ENCODE peak calls at places on chromosomes 11 and 22, in six cellular contexts. Y is retinal pigment epithelial cell, C is lower leg skin, Z is OCI-LY7, F is HL-60, L is cardiac muscle cell. K is an unnamed sample.
A peak's percentile ranks its signal among the peaks of the same experiment; 100 is the strongest.

GRCh38 chr11:10881892-10882291 is 24.0 kb upstream of the ZBED5 start:
- DNase-seq in Y (no peak), Z (no peak), F (no peak), C (no peak), L (no peak), K (no peak)

GRCh38 chr11:45247433-45247832 is 38.7 kb downstream of the SYT13 start:
- DNase-seq in Z (no peak), F (no peak), C (no peak), L (no peak), Y (no peak), K (no peak)

GRCh38 chr22:36160499-36160942 is at the start of gene APOL3:
- DNase-seq in Y (no peak), Z (peak; percentile 53), L (no peak), F (no peak), C (peak; percentile 89), K (no peak)

GRCh38 chr22:23000657-23001439 is 69.5 kb upstream of the GNAZ start:
- DNase-seq in C (no peak), F (no peak), Z (no peak), Y (no peak), L (no peak), K (no peak)

GRCh38 chr11:125086633-125087296 is 23.7 kb downstream of the SLC37A2 start:
- DNase-seq in Z (no peak), F (no peak), L (no peak), C (no peak), Y (no peak), K (no peak)

GRCh38 chr11:2414616-2415015 is 14.1 kb downstream of the TSSC4 start:
- DNase-seq in F (no peak), Z (no peak), Y (no peak), L (no peak), C (no peak), K (no peak)

GRCh38 chr22:41782316-41782715 is 18.2 kb upstream of the CCDC134 start:
- DNase-seq in L (no peak), Z (no peak), Y (no peak), C (no peak), F (no peak), K (no peak)

GRCh38 chr22:19909350-19910179 is 32.0 kb upstream of the COMT start:
- DNase-seq in C (peak; percentile 81), Y (peak; percentile 9), Z (peak; percentile 89), F (peak; percentile 35), L (peak; percentile 85), K (peak; percentile 86)

GRCh38 chr22:29217827-29218757 is 12.4 kb downstream of the EMID1 start:
- DNase-seq in Z (no peak), L (no peak), Y (no peak), C (no peak), F (no peak), K (peak; percentile 68)

GRCh38 chr11:18203723-18204122 is 31.1 kb downstream of the MRGPRX4 start:
- DNase-seq in C (no peak), F (no peak), Y (no peak), Z (no peak), L (peak; percentile 46), K (no peak)

GRCh38 chr22:40426671-40427070 is 56.3 kb downstream of the SGSM3 start:
- DNase-seq in Z (no peak), C (no peak), F (no peak), Y (no peak), L (no peak), K (no peak)

GRCh38 chr11:114078423-114078822 is 18.9 kb downstream of the ZBTB16 start:
- DNase-seq in L (no peak), F (no peak), Z (no peak), Y (no peak), C (no peak), K (no peak)

GRCh38 chr22:42937164-42937854 is 77.6 kb downstream of the PACSIN2 start:
- DNase-seq in Y (peak; percentile 76), C (peak; percentile 75), F (no peak), Z (peak; percentile 30), L (no peak), K (no peak)

GRCh38 chr22:29457730-29458129 is 19.3 kb downstream of the RFPL1 start:
- DNase-seq in C (no peak), L (peak; percentile 64), Z (peak; percentile 52), F (no peak), Y (no peak), K (no peak)

GRCh38 chr11:2518983-2519340 is 74.2 kb downstream of the KCNQ1 start:
- DNase-seq in Z (no peak), C (no peak), L (no peak), Y (no peak), F (no peak), K (no peak)

GRCh38 chr22:23781533-23781932 is 5.2 kb upstream of the SMARCB1 start:
- DNase-seq in F (no peak), Y (no peak), Z (no peak), L (no peak), C (peak; percentile 49), K (no peak)

DNA sequence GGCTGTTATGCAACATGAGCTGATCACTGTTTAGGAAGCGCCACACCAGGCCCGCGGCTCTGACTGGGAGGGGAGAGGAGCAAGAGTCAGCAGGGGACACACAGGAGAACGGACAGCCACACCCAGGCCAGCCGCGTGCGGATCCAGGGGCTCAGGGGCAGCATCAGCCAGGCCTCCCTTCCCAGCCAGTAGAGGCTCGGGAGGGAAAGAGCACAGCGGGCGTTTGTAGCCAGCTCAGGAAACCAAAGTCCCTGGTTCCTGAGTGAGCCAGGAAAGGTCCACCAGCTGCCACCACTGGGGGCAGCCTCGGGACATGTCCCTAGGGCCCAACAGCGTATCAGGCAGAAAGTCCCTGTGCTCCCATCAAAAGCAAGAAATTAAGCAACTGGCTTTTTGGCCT is 71.8 kb upstream of the PITPNB start:
- DNase-seq in F (peak; percentile 23), Z (peak; percentile 67), L (peak; percentile 61), Y (no peak), C (no peak), K (no peak)
- TF ChIP-seq CTCF in F (peak; percentile 62), Z (peak; percentile 77), L (peak; percentile 64), Y (peak; percentile 63), C (no peak), K (peak; percentile 68)

DNA sequence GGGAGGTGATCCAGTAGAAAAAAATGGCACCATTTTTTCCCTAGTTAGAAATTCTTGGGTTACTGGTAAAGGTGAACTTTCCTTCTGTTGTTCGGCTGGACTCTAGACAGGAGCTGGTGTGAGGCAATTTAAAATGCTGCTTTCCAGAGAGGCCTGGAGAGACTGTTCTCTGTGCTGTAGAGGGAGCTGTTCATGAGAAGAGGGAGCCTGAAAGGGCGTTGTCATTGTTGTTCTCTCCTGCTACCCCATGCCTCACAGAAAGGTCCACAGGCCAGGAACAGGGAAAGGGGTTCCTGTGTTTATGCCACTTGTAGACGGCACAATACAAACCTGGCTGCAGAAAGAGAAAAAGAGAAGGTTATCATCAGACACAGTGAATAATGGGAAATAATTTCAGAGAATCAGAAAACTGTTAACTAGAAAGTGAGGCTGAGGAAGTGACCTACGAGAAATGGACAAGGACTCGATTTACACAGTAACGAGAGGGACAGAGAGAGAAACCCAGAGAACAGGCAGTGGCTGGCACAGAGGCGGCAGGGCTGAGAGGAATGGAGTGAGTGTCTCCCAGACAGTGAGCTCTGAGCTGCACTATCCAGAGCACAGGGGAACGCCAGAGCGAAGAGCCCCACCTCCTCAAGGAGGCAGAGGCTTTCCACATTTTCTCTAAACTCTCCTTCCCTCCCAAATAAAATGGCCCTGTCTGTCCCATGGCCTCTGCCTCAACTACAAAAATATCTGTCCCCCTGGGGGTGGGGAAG is 109.2 kb downstream of the RRM1 start:
- DNase-seq in L (peak; percentile 30), Z (no peak), Y (no peak), F (no peak), C (no peak), K (no peak)
- TF ChIP-seq CTCF in L (no peak), Z (no peak), Y (peak; percentile 26), F (no peak), C (no peak), K (no peak)

DNA sequence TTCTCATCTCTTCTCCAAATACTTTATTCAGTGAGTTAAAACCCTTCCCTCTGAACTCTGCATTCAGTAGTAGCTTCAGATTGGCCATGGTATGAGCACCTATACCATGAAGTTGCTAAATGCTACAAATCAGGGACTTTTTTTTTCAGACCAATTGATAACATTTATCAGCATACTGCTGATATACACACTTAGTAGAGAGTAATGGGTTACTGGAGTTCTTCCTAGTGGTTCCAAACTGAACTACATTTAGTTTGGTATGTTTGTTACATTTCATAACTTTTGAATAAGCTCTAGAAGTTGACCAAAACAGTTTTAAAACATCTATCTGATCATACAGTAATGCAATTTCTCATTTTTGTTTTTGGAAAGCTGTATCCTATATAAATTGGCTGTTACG is 104.7 kb downstream of the DCDC1 start:
- DNase-seq in F (no peak), L (no peak), C (no peak), Y (no peak), Z (no peak), K (no peak)
- TF ChIP-seq CTCF in F (no peak), L (no peak), C (no peak), Y (no peak), Z (no peak), K (peak; percentile 56)

DNA sequence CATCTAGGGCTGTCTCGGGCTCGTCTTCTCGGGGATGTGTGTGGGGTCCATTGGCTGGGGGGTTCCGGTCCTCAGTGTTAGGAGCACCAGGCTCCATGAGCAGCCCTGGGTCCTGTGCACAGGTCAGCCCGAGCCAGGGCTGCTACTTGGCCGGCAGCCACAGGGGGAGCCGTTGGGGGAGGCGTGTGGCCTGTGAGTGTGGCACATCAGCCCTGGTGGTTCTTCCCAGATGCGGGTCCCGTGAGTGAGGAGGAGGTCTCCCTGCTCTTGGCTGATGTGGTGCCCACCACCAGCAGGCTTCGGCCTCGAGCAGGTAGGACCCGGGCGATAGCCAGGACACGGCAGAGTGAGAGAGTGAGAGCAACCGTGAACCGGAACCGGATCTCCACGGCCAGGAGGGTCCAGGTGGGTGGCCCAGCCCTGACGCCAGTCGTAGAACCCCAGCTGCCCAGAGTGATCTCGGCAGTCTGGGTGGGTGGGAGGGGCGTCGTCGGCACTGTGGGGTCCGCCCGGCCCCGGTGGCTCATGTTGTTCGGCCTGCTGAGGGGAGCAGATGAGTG is 18.5 kb downstream of the IRF7 start:
- DNase-seq in Y (no peak), C (no peak), L (no peak), F (no peak), Z (no peak), K (no peak)
- TF ChIP-seq CTCF in Y (peak; percentile 18), C (no peak), L (no peak), F (no peak), Z (peak; percentile 48), K (peak; percentile 44)

GRCh38 chr11:119041821-119042514 is 11.3 kb upstream of the SLC37A4 start:
- DNase-seq in C (no peak), L (no peak), Y (no peak), Z (no peak), F (no peak), K (no peak)

GRCh38 chr11:119048644-119049043 is 8.4 kb downstream of the HYOU1 start:
- DNase-seq in Y (no peak), F (no peak), L (no peak), Z (no peak), C (no peak), K (no peak)

GRCh38 chr11:119047205-119047604 is 9.8 kb downstream of the HYOU1 start:
- DNase-seq in Y (no peak), Z (no peak), C (no peak), L (no peak), F (no peak), K (no peak)

GRCh38 chr11:119046489-119046888 is 10.5 kb downstream of the HYOU1 start:
- DNase-seq in F (no peak), Z (no peak), C (no peak), Y (no peak), L (no peak), K (no peak)

DNA sequence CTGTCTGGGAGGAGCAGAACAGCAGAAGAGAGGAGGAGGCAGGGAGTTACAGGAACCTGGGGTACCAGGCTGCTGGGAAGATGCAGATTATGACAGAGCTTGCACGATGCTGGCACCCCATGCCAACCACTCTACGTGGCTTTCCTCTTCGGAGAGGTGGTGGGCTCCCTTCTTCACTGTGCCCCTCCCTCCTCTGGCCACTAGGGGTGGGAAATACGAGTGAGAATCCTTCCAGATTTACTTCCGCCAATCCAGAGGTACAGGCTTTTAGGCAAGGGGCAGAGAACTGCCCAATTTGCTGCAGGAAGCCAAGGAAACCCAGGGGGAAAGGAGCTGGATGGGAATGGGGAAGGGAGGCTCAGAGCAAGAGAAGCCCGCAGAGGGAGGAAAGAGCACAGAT is 12.3 kb downstream of the HYOU1 start:
- DNase-seq in Y (no peak), F (no peak), C (no peak), L (no peak), Z (no peak), K (no peak)
- TF ChIP-seq CTCF in Y (peak; percentile 32), F (no peak), C (no peak), L (no peak), Z (peak; percentile 66), K (peak; percentile 62)